ENCODE peak calls at places on chromosomes 11 and 22, in five cellular contexts. V, Y, R, Z and W are unnamed samples.

GRCh38 chr22:25111579-25112517 is 87.8 kb upstream of the CRYBB3 start:
- DNase-seq in V (no peak), Y (no peak), R (no peak), Z (no peak), W (no peak)

GRCh38 chr11:96551136-96551535 is 161.3 kb downstream of the JRKL start:
- DNase-seq in V (no peak), Y (no peak), Z (peak; percentile 1), R (no peak), W (no peak)

GRCh38 chr22:20885557-20886323 is 26.9 kb downstream of the SNAP29 start:
- DNase-seq in V (peak; percentile 33), R (no peak), Y (peak; percentile 73), Z (peak; percentile 78), W (peak; percentile 75)

GRCh38 chr11:7016011-7016410 is 4.1 kb downstream of the ZNF214 start:
- DNase-seq in Y (no peak), V (no peak), R (no peak), Z (no peak), W (no peak)

GRCh38 chr11:120658071-120658423 is 146.5 kb downstream of the GRIK4 start:
- DNase-seq in Z (no peak), Y (no peak), V (peak; percentile 72), R (no peak), W (no peak)

GRCh38 chr22:39185601-39186012 is 33.1 kb upstream of the CBX7 start:
- DNase-seq in R (no peak), Y (peak; percentile 29), Z (no peak), V (no peak), W (no peak)

GRCh38 chr11:94694309-94695060 is 73.7 kb upstream of the AMOTL1 start:
- DNase-seq in Y (no peak), V (peak; percentile 49), Z (no peak), R (no peak), W (no peak)

GRCh38 chr11:4763096-4763495 is 6.6 kb downstream of the OR51F1 start:
- DNase-seq in Y (no peak), R (no peak), V (peak; percentile 55), Z (no peak), W (no peak)

GRCh38 chr11:121723261-121723741 is 270.5 kb upstream of the SORL1-AS1 start:
- DNase-seq in Y (peak; percentile 60), Z (no peak), R (no peak), V (no peak), W (no peak)

GRCh38 chr11:132683602-132684001 is 848.7 kb downstream of the OPCML start:
- DNase-seq in R (no peak), Y (no peak), V (no peak), Z (no peak), W (no peak)

GRCh38 chr11:6568191-6568918 is 35.1 kb downstream of the RRP8 start:
- DNase-seq in V (peak; percentile 26), R (no peak), Z (peak; percentile 77), Y (peak; percentile 72), W (peak; percentile 56)

GRCh38 chr11:44326615-44327475 is 16.9 kb upstream of the ALX4 start:
- DNase-seq in V (no peak), Z (no peak), R (no peak), Y (no peak), W (no peak)

GRCh38 chr22:19785461-19786263 is 25.1 kb downstream of the TBX1 start:
- DNase-seq in R (no peak), Z (no peak), Y (no peak), V (no peak), W (no peak)

GRCh38 chr11:123702137-123702536 is 39.3 kb downstream of the ZNF202 start:
- DNase-seq in V (no peak), Z (no peak), Y (no peak), R (no peak), W (no peak)

GRCh38 chr11:6962673-6963072 is 36.4 kb downstream of the ZNF215 start:
- DNase-seq in V (peak; percentile 87), Y (no peak), R (no peak), Z (no peak), W (no peak)

GRCh38 chr11:125315088-125315740 is 150.7 kb downstream of the PKNOX2 start:
- DNase-seq in V (no peak), Y (peak; percentile 44), Z (no peak), R (no peak), W (peak; percentile 97)

GRCh38 chr22:32771761-32772160 is 29.7 kb upstream of the TIMP3 start:
- DNase-seq in R (no peak), Y (no peak), Z (no peak), V (no peak), W (no peak)

GRCh38 chr11:21475276-21475675 is 717.6 kb upstream of the ANO5 start:
- DNase-seq in R (no peak), Y (no peak), V (no peak), Z (no peak), W (no peak)

GRCh38 chr11:35359321-35360058 is 59.9 kb downstream of the SLC1A2 start:
- DNase-seq in Z (no peak), Y (no peak), V (no peak), R (no peak), W (no peak)

GRCh38 chr11:122104381-122104780 is 11.6 kb downstream of the BLID start:
- DNase-seq in Z (no peak), Y (no peak), R (no peak), V (no peak), W (no peak)

GRCh38 chr11:65014146-65014960 is at the start of gene ARL2:
- DNase-seq in Y (peak; percentile 27), R (peak; percentile 16), Z (no peak), V (peak; percentile 76), W (no peak)

GRCh38 chr11:66050581-66051231 is 1.5 kb upstream of the SF3B2 start:
- DNase-seq in V (no peak), R (no peak), Z (no peak), Y (no peak), W (no peak)

GRCh38 chr11:70331901-70332300 is 61.4 kb downstream of the PPFIA1 start:
- DNase-seq in Y (no peak), R (no peak), V (no peak), Z (no peak), W (no peak)

GRCh38 chr11:86952933-86953637 is 2.1 kb downstream of the FZD4 start:
- DNase-seq in Y (peak; percentile 36), R (no peak), V (no peak), Z (no peak), W (peak; percentile 3)

GRCh38 chr22:44147821-44148574 is 32.7 kb upstream of the PARVG start:
- DNase-seq in R (no peak), V (no peak), Z (no peak), Y (peak; percentile 83), W (no peak)

GRCh38 chr22:29879738-29880137 is 3.2 kb upstream of the MTMR3 start:
- DNase-seq in Y (no peak), R (no peak), Z (peak; percentile 3), V (no peak), W (peak; percentile 15)

GRCh38 chr11:3144296-3145205 is 20.6 kb downstream of the OSBPL5 start:
- DNase-seq in Z (no peak), V (no peak), Y (no peak), R (no peak), W (no peak)

GRCh38 chr11:3143136-3143880 is 21.8 kb downstream of the OSBPL5 start:
- DNase-seq in Z (no peak), V (no peak), R (no peak), Y (no peak), W (no peak)

GRCh38 chr11:3146612-3147256 is 18.4 kb downstream of the OSBPL5 start:
- DNase-seq in Y (peak; percentile 86), R (no peak), V (no peak), Z (no peak), W (peak; percentile 8)

GRCh38 chr11:3147257-3147619 is 17.9 kb downstream of the OSBPL5 start:
- DNase-seq in V (no peak), R (no peak), Y (peak; percentile 10), Z (no peak), W (no peak)

DNA sequence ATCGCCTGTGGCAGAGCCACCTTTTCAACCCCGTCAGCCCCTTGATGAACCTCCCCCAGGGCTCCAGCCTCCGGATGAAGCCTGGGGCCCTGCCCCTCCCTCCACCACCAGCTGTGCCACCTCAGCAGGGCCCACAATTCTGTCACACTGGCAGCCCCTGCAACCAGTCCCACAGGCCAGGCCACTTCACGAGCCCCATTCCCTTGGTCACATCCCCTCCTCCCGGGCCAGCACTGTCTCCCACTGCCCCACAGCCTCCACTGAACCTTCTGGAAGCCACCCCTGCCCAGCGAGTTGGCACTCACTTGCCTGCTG is 19.9 kb downstream of the OSBPL5 start:
- DNase-seq in Z (no peak), V (no peak), R (no peak), Y (no peak), W (no peak)
- H3K36me3 ChIP-seq in Z (no peaks in the 10 kb centered on the region), V (no peaks in the 10 kb centered on the region), R (no peaks in the 10 kb centered on the region), Y (peaks cover 6% of the 10 kb centered on the region), W (no peaks in the 10 kb centered on the region)

DNA sequence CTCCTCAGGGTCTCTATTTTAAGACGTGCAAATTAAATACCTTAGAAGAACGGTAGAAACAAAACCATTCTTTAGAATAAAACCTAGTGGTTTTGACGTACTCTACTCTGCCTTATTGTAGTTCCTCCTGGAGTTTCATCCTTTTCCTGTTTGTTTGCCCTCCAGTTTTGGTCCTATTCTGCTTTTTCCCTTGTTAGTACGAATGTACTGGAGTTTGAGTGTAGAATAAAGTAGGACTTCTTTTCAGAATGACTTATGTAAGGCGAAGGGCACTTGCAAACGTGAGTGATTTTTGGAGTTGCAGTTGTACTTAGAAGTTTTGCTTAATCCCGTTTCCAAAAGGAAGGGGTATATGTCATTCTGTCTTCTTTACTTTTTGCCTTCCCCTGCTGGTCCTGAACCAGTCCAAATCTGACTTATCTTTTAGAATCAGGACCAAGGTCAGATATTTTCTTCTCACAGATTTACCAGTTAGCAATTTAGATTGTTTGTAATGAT is 1.4 kb downstream of the SIK2 start:
- DNase-seq in R (no peak), V (no peak), Y (no peak), Z (peak; percentile 17), W (no peak)
- H3K4me3 ChIP-seq in R (peak overlapping the region; percentile 59), V (peak overlapping the region; percentile 92), Y (peak overlapping the region; percentile 76), Z (peak overlapping the region; percentile 90), W (peak overlapping the region; percentile 81)

DNA sequence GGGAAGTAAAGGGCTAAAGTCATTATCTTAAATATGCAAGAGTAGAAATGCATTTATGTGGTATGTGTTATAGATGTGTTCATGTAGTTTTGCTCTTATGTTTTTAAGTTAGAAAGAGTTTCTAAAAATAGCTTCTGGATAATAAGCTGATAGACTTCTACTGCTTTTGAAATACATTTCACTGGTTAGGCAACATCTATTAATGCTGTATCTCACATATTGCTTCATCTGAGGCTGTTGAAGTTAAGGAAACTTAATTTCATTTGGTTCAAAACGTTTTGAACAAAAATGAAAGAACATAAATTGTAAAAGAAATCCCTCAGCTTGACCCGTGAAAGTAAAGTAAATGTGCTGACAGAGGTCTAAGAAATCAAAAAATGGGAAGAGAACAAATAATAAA is 164.0 kb upstream of the CTSC start:
- DNase-seq in V (no peak), Y (no peak), Z (no peak), R (no peak), W (no peak)
- H3K36me3 ChIP-seq in V (no peaks in the 10 kb centered on the region), Y (no peaks in the 10 kb centered on the region), Z (no peaks in the 10 kb centered on the region), R (no peaks in the 10 kb centered on the region), W (no peaks in the 10 kb centered on the region)

GRCh38 chr11:8917157-8917820 is 6.3 kb downstream of the AKIP1 start:
- DNase-seq in V (no peak), Z (peak; percentile 51), R (no peak), Y (peak; percentile 96), W (peak; percentile 85)

GRCh38 chr11:8910662-8911039 is 338 bp upstream of the AKIP1 start:
- DNase-seq in V (no peak), Y (no peak), Z (no peak), R (peak; percentile 20), W (no peak)

GRCh38 chr11:8914661-8915018 is 3.7 kb downstream of the AKIP1 start:
- DNase-seq in V (no peak), Y (no peak), Z (no peak), R (no peak), W (no peak)

GRCh38 chr11:8911040-8911823 is at the start of gene AKIP1:
- DNase-seq in Y (peak; percentile 95), R (peak; percentile 73), Z (peak; percentile 91), V (peak; percentile 88), W (peak; percentile 96)

GRCh38 chr11:8913961-8914660 is 3.1 kb downstream of the AKIP1 start:
- DNase-seq in V (peak; percentile 62), Y (peak; percentile 54), Z (peak; percentile 41), R (peak; percentile 45), W (no peak)
- H3K4me3 ChIP-seq in V (peak overlapping the region; percentile 47), Y (peak overlapping the region; percentile 10), Z (peak overlapping the region; percentile 4), R (peak overlapping the region; percentile 5), W (no peak overlapping the region)